ENCODE peak calls at places on chromosomes 3 and 15, in nine cellular contexts. One of them, this sample, is unnamed.

GRCh38 chr15:69786136-69786701 is 311.5 kb downstream of the TLE3 start:
- DNase-seq in EL: no peak
- DNase-seq in H7: no peak
- DNase-seq in NCI-H460: no peak
- DNase-seq in T-helper 9 cell: no peak
- DNase-seq in AG10803: no peak
- DNase-seq in activated T-cell treated with anti-CD3 and anti-CD28 coated beads for 1 hour: no peak
- DNase-seq in stimulated activated CD4-positive, alpha-beta T cell treated with anti-CD3 and anti-CD28 coated beads, TNF-alpha, amount 100 ng/mL, for 1 hour: no peak
- DNase-seq in CD4-positive, alpha-beta memory T cell: no peak
- DNase-seq in this sample: no peak

GRCh38 chr3:183518446-183519185 is 36.9 kb downstream of the KLHL6 start:
- DNase-seq in EL: peak
- DNase-seq in H7: peak
- DNase-seq in NCI-H460: no peak
- DNase-seq in T-helper 9 cell: no peak
- DNase-seq in AG10803: no peak
- DNase-seq in activated T-cell treated with anti-CD3 and anti-CD28 coated beads for 1 hour: no peak
- DNase-seq in stimulated activated CD4-positive, alpha-beta T cell treated with anti-CD3 and anti-CD28 coated beads, TNF-alpha, amount 100 ng/mL, for 1 hour: no peak
- DNase-seq in CD4-positive, alpha-beta memory T cell: no peak
- DNase-seq in this sample: no peak

GRCh38 chr3:197454014-197454413 is 101.8 kb downstream of the BDH1 start:
- DNase-seq in EL: no peak
- DNase-seq in H7: no peak
- DNase-seq in NCI-H460: no peak
- DNase-seq in T-helper 9 cell: no peak
- DNase-seq in AG10803: peak
- DNase-seq in activated T-cell treated with anti-CD3 and anti-CD28 coated beads for 1 hour: no peak
- DNase-seq in stimulated activated CD4-positive, alpha-beta T cell treated with anti-CD3 and anti-CD28 coated beads, TNF-alpha, amount 100 ng/mL, for 1 hour: no peak
- DNase-seq in CD4-positive, alpha-beta memory T cell: no peak
- DNase-seq in this sample: peak

GRCh38 chr15:74841761-74842385 is 1.1 kb downstream of the ULK3 start:
- DNase-seq in EL: no peak
- DNase-seq in H7: peak
- DNase-seq in NCI-H460: no peak
- DNase-seq in T-helper 9 cell: no peak
- DNase-seq in AG10803: no peak
- DNase-seq in activated T-cell treated with anti-CD3 and anti-CD28 coated beads for 1 hour: no peak
- DNase-seq in stimulated activated CD4-positive, alpha-beta T cell treated with anti-CD3 and anti-CD28 coated beads, TNF-alpha, amount 100 ng/mL, for 1 hour: no peak
- DNase-seq in CD4-positive, alpha-beta memory T cell: no peak
- DNase-seq in this sample: no peak

GRCh38 chr3:53161820-53162671 is 1.0 kb downstream of the PRKCD start:
- DNase-seq in EL: peak
- DNase-seq in H7: peak
- DNase-seq in NCI-H460: no peak
- DNase-seq in T-helper 9 cell: peak
- DNase-seq in AG10803: peak
- DNase-seq in activated T-cell treated with anti-CD3 and anti-CD28 coated beads for 1 hour: peak
- DNase-seq in stimulated activated CD4-positive, alpha-beta T cell treated with anti-CD3 and anti-CD28 coated beads, TNF-alpha, amount 100 ng/mL, for 1 hour: no peak
- DNase-seq in CD4-positive, alpha-beta memory T cell: peak
- DNase-seq in this sample: peak

GRCh38 chr3:37892917-37893595 is 31.4 kb downstream of the CTDSPL start:
- DNase-seq in EL: no peak
- DNase-seq in H7: no peak
- DNase-seq in NCI-H460: no peak
- DNase-seq in T-helper 9 cell: no peak
- DNase-seq in AG10803: peak
- DNase-seq in activated T-cell treated with anti-CD3 and anti-CD28 coated beads for 1 hour: no peak
- DNase-seq in stimulated activated CD4-positive, alpha-beta T cell treated with anti-CD3 and anti-CD28 coated beads, TNF-alpha, amount 100 ng/mL, for 1 hour: no peak
- DNase-seq in CD4-positive, alpha-beta memory T cell: no peak
- DNase-seq in this sample: peak

GRCh38 chr3:159418571-159419526 is 569.8 kb upstream of the IL12A start:
- DNase-seq in EL: peak
- DNase-seq in H7: no peak
- DNase-seq in NCI-H460: no peak
- DNase-seq in T-helper 9 cell: no peak
- DNase-seq in AG10803: peak
- DNase-seq in activated T-cell treated with anti-CD3 and anti-CD28 coated beads for 1 hour: no peak
- DNase-seq in stimulated activated CD4-positive, alpha-beta T cell treated with anti-CD3 and anti-CD28 coated beads, TNF-alpha, amount 100 ng/mL, for 1 hour: no peak
- DNase-seq in CD4-positive, alpha-beta memory T cell: no peak
- DNase-seq in this sample: peak

GRCh38 chr15:77836116-77836798 is 203.5 kb upstream of the LINGO1 start:
- DNase-seq in EL: peak
- DNase-seq in H7: peak
- DNase-seq in NCI-H460: peak
- DNase-seq in T-helper 9 cell: no peak
- DNase-seq in AG10803: no peak
- DNase-seq in activated T-cell treated with anti-CD3 and anti-CD28 coated beads for 1 hour: no peak
- DNase-seq in stimulated activated CD4-positive, alpha-beta T cell treated with anti-CD3 and anti-CD28 coated beads, TNF-alpha, amount 100 ng/mL, for 1 hour: no peak
- DNase-seq in CD4-positive, alpha-beta memory T cell: no peak
- DNase-seq in this sample: peak

GRCh38 chr3:150603888-150604319 is 783 bp downstream of the SELENOT start:
- DNase-seq in EL: no peak
- DNase-seq in H7: peak
- DNase-seq in NCI-H460: peak
- DNase-seq in T-helper 9 cell: no peak
- DNase-seq in AG10803: no peak
- DNase-seq in activated T-cell treated with anti-CD3 and anti-CD28 coated beads for 1 hour: no peak
- DNase-seq in stimulated activated CD4-positive, alpha-beta T cell treated with anti-CD3 and anti-CD28 coated beads, TNF-alpha, amount 100 ng/mL, for 1 hour: no peak
- DNase-seq in CD4-positive, alpha-beta memory T cell: no peak
- DNase-seq in this sample: no peak

GRCh38 chr3:26589678-26590077 is 32.9 kb upstream of the LRRC3B start:
- DNase-seq in EL: no peak
- DNase-seq in H7: no peak
- DNase-seq in NCI-H460: no peak
- DNase-seq in T-helper 9 cell: no peak
- DNase-seq in AG10803: no peak
- DNase-seq in activated T-cell treated with anti-CD3 and anti-CD28 coated beads for 1 hour: no peak
- DNase-seq in stimulated activated CD4-positive, alpha-beta T cell treated with anti-CD3 and anti-CD28 coated beads, TNF-alpha, amount 100 ng/mL, for 1 hour: no peak
- DNase-seq in CD4-positive, alpha-beta memory T cell: no peak
- DNase-seq in this sample: no peak

GRCh38 chr3:62332771-62333381 is 40.5 kb downstream of the FEZF2 start:
- DNase-seq in EL: peak
- DNase-seq in H7: no peak
- DNase-seq in NCI-H460: peak
- DNase-seq in T-helper 9 cell: no peak
- DNase-seq in AG10803: peak
- DNase-seq in activated T-cell treated with anti-CD3 and anti-CD28 coated beads for 1 hour: no peak
- DNase-seq in stimulated activated CD4-positive, alpha-beta T cell treated with anti-CD3 and anti-CD28 coated beads, TNF-alpha, amount 100 ng/mL, for 1 hour: no peak
- DNase-seq in CD4-positive, alpha-beta memory T cell: no peak
- DNase-seq in this sample: peak

GRCh38 chr3:48428088-48428862 is 1.6 kb downstream of the PLXNB1 start:
- DNase-seq in EL: no peak
- DNase-seq in H7: peak
- DNase-seq in NCI-H460: no peak
- DNase-seq in T-helper 9 cell: no peak
- DNase-seq in AG10803: no peak
- DNase-seq in activated T-cell treated with anti-CD3 and anti-CD28 coated beads for 1 hour: no peak
- DNase-seq in stimulated activated CD4-positive, alpha-beta T cell treated with anti-CD3 and anti-CD28 coated beads, TNF-alpha, amount 100 ng/mL, for 1 hour: no peak
- DNase-seq in CD4-positive, alpha-beta memory T cell: no peak
- DNase-seq in this sample: no peak

GRCh38 chr3:124172846-124173245 is 180.9 kb upstream of the ROPN1 start:
- DNase-seq in EL: no peak
- DNase-seq in H7: no peak
- DNase-seq in NCI-H460: no peak
- DNase-seq in T-helper 9 cell: no peak
- DNase-seq in AG10803: no peak
- DNase-seq in activated T-cell treated with anti-CD3 and anti-CD28 coated beads for 1 hour: no peak
- DNase-seq in stimulated activated CD4-positive, alpha-beta T cell treated with anti-CD3 and anti-CD28 coated beads, TNF-alpha, amount 100 ng/mL, for 1 hour: no peak
- DNase-seq in CD4-positive, alpha-beta memory T cell: no peak
- DNase-seq in this sample: no peak

GRCh38 chr3:119173325-119173724 is at the start of gene UPK1B:
- DNase-seq in EL: no peak
- DNase-seq in H7: peak
- DNase-seq in NCI-H460: no peak
- DNase-seq in T-helper 9 cell: no peak
- DNase-seq in AG10803: no peak
- DNase-seq in activated T-cell treated with anti-CD3 and anti-CD28 coated beads for 1 hour: no peak
- DNase-seq in stimulated activated CD4-positive, alpha-beta T cell treated with anti-CD3 and anti-CD28 coated beads, TNF-alpha, amount 100 ng/mL, for 1 hour: no peak
- DNase-seq in CD4-positive, alpha-beta memory T cell: no peak
- DNase-seq in this sample: no peak

GRCh38 chr3:52246264-52246620 is 683 bp downstream of the PPM1M start:
- DNase-seq in EL: no peak
- DNase-seq in H7: no peak
- DNase-seq in NCI-H460: no peak
- DNase-seq in T-helper 9 cell: no peak
- DNase-seq in AG10803: no peak
- DNase-seq in activated T-cell treated with anti-CD3 and anti-CD28 coated beads for 1 hour: no peak
- DNase-seq in stimulated activated CD4-positive, alpha-beta T cell treated with anti-CD3 and anti-CD28 coated beads, TNF-alpha, amount 100 ng/mL, for 1 hour: no peak
- DNase-seq in CD4-positive, alpha-beta memory T cell: peak
- DNase-seq in this sample: no peak

GRCh38 chr15:29676961-29677402 is 145.3 kb downstream of the TJP1 start:
- DNase-seq in EL: peak
- DNase-seq in H7: peak
- DNase-seq in NCI-H460: no peak
- DNase-seq in T-helper 9 cell: no peak
- DNase-seq in AG10803: no peak
- DNase-seq in activated T-cell treated with anti-CD3 and anti-CD28 coated beads for 1 hour: no peak
- DNase-seq in stimulated activated CD4-positive, alpha-beta T cell treated with anti-CD3 and anti-CD28 coated beads, TNF-alpha, amount 100 ng/mL, for 1 hour: no peak
- DNase-seq in CD4-positive, alpha-beta memory T cell: no peak
- DNase-seq in this sample: no peak

GRCh38 chr3:157533298-157533870 is 30.2 kb upstream of the VEPH1 start:
- DNase-seq in EL: peak
- DNase-seq in H7: no peak
- DNase-seq in NCI-H460: no peak
- DNase-seq in T-helper 9 cell: no peak
- DNase-seq in AG10803: peak
- DNase-seq in activated T-cell treated with anti-CD3 and anti-CD28 coated beads for 1 hour: no peak
- DNase-seq in stimulated activated CD4-positive, alpha-beta T cell treated with anti-CD3 and anti-CD28 coated beads, TNF-alpha, amount 100 ng/mL, for 1 hour: no peak
- DNase-seq in CD4-positive, alpha-beta memory T cell: no peak
- DNase-seq in this sample: peak

GRCh38 chr3:128714887-128715496 is 11.0 kb upstream of the RAB7A start:
- DNase-seq in EL: no peak
- DNase-seq in H7: no peak
- DNase-seq in NCI-H460: no peak
- DNase-seq in T-helper 9 cell: peak
- DNase-seq in AG10803: no peak
- DNase-seq in activated T-cell treated with anti-CD3 and anti-CD28 coated beads for 1 hour: no peak
- DNase-seq in stimulated activated CD4-positive, alpha-beta T cell treated with anti-CD3 and anti-CD28 coated beads, TNF-alpha, amount 100 ng/mL, for 1 hour: no peak
- DNase-seq in CD4-positive, alpha-beta memory T cell: peak
- DNase-seq in this sample: no peak

GRCh38 chr3:37861540-37862051 is at the start of gene CTDSPL:
- DNase-seq in EL: peak
- DNase-seq in H7: peak
- DNase-seq in NCI-H460: peak
- DNase-seq in T-helper 9 cell: no peak
- DNase-seq in AG10803: peak
- DNase-seq in activated T-cell treated with anti-CD3 and anti-CD28 coated beads for 1 hour: no peak
- DNase-seq in stimulated activated CD4-positive, alpha-beta T cell treated with anti-CD3 and anti-CD28 coated beads, TNF-alpha, amount 100 ng/mL, for 1 hour: no peak
- DNase-seq in CD4-positive, alpha-beta memory T cell: peak
- DNase-seq in this sample: peak

GRCh38 chr3:112128843-112129727 is 4.0 kb downstream of the GCSAM start:
- DNase-seq in EL: peak
- DNase-seq in H7: no peak
- DNase-seq in NCI-H460: no peak
- DNase-seq in T-helper 9 cell: peak
- DNase-seq in AG10803: peak
- DNase-seq in activated T-cell treated with anti-CD3 and anti-CD28 coated beads for 1 hour: peak
- DNase-seq in stimulated activated CD4-positive, alpha-beta T cell treated with anti-CD3 and anti-CD28 coated beads, TNF-alpha, amount 100 ng/mL, for 1 hour: peak
- DNase-seq in CD4-positive, alpha-beta memory T cell: peak
- DNase-seq in this sample: peak

GRCh38 chr3:64438837-64439236 is 213.6 kb upstream of the PRICKLE2 start:
- DNase-seq in EL: no peak
- DNase-seq in H7: no peak
- DNase-seq in NCI-H460: no peak
- DNase-seq in T-helper 9 cell: no peak
- DNase-seq in AG10803: no peak
- DNase-seq in activated T-cell treated with anti-CD3 and anti-CD28 coated beads for 1 hour: no peak
- DNase-seq in stimulated activated CD4-positive, alpha-beta T cell treated with anti-CD3 and anti-CD28 coated beads, TNF-alpha, amount 100 ng/mL, for 1 hour: no peak
- DNase-seq in CD4-positive, alpha-beta memory T cell: no peak
- DNase-seq in this sample: no peak

GRCh38 chr15:76299786-76300185 is 11.5 kb downstream of the ETFA start:
- DNase-seq in EL: no peak
- DNase-seq in H7: no peak
- DNase-seq in NCI-H460: no peak
- DNase-seq in T-helper 9 cell: no peak
- DNase-seq in AG10803: no peak
- DNase-seq in activated T-cell treated with anti-CD3 and anti-CD28 coated beads for 1 hour: no peak
- DNase-seq in stimulated activated CD4-positive, alpha-beta T cell treated with anti-CD3 and anti-CD28 coated beads, TNF-alpha, amount 100 ng/mL, for 1 hour: no peak
- DNase-seq in CD4-positive, alpha-beta memory T cell: no peak
- DNase-seq in this sample: no peak

GRCh38 chr3:8986741-8987672 is 23.7 kb upstream of the RAD18 start:
- DNase-seq in EL: no peak
- DNase-seq in H7: no peak
- DNase-seq in NCI-H460: no peak
- DNase-seq in T-helper 9 cell: no peak
- DNase-seq in AG10803: no peak
- DNase-seq in activated T-cell treated with anti-CD3 and anti-CD28 coated beads for 1 hour: no peak
- DNase-seq in stimulated activated CD4-positive, alpha-beta T cell treated with anti-CD3 and anti-CD28 coated beads, TNF-alpha, amount 100 ng/mL, for 1 hour: no peak
- DNase-seq in CD4-positive, alpha-beta memory T cell: no peak
- DNase-seq in this sample: no peak

GRCh38 chr3:161163297-161163696 is 57.8 kb upstream of the NMD3 start:
- DNase-seq in EL: peak
- DNase-seq in H7: no peak
- DNase-seq in NCI-H460: peak
- DNase-seq in T-helper 9 cell: no peak
- DNase-seq in AG10803: peak
- DNase-seq in activated T-cell treated with anti-CD3 and anti-CD28 coated beads for 1 hour: no peak
- DNase-seq in stimulated activated CD4-positive, alpha-beta T cell treated with anti-CD3 and anti-CD28 coated beads, TNF-alpha, amount 100 ng/mL, for 1 hour: no peak
- DNase-seq in CD4-positive, alpha-beta memory T cell: no peak
- DNase-seq in this sample: peak

GRCh38 chr3:2823016-2823415 is 287.2 kb downstream of the IL5RA start:
- DNase-seq in EL: no peak
- DNase-seq in H7: no peak
- DNase-seq in NCI-H460: no peak
- DNase-seq in T-helper 9 cell: no peak
- DNase-seq in AG10803: no peak
- DNase-seq in activated T-cell treated with anti-CD3 and anti-CD28 coated beads for 1 hour: no peak
- DNase-seq in stimulated activated CD4-positive, alpha-beta T cell treated with anti-CD3 and anti-CD28 coated beads, TNF-alpha, amount 100 ng/mL, for 1 hour: no peak
- DNase-seq in CD4-positive, alpha-beta memory T cell: no peak
- DNase-seq in this sample: no peak

GRCh38 chr3:40258555-40258954 is 51.0 kb upstream of the EIF1B start:
- DNase-seq in EL: peak
- DNase-seq in H7: peak
- DNase-seq in NCI-H460: no peak
- DNase-seq in T-helper 9 cell: no peak
- DNase-seq in AG10803: peak
- DNase-seq in activated T-cell treated with anti-CD3 and anti-CD28 coated beads for 1 hour: no peak
- DNase-seq in stimulated activated CD4-positive, alpha-beta T cell treated with anti-CD3 and anti-CD28 coated beads, TNF-alpha, amount 100 ng/mL, for 1 hour: no peak
- DNase-seq in CD4-positive, alpha-beta memory T cell: no peak
- DNase-seq in this sample: peak

GRCh38 chr15:93485922-93486327 is 396.9 kb upstream of the RGMA start:
- DNase-seq in EL: no peak
- DNase-seq in H7: no peak
- DNase-seq in NCI-H460: no peak
- DNase-seq in T-helper 9 cell: no peak
- DNase-seq in AG10803: no peak
- DNase-seq in activated T-cell treated with anti-CD3 and anti-CD28 coated beads for 1 hour: no peak
- DNase-seq in stimulated activated CD4-positive, alpha-beta T cell treated with anti-CD3 and anti-CD28 coated beads, TNF-alpha, amount 100 ng/mL, for 1 hour: no peak
- DNase-seq in CD4-positive, alpha-beta memory T cell: no peak
- DNase-seq in this sample: no peak

This sample was measured in AG08395.